ENCODE peak calls at places on chromosomes 1 and 21, in six cellular contexts. B, F, X, W, K and A are unnamed samples.

GRCh38 chr1:92356956-92357355 is 58.1 kb downstream of the RPAP2 start:
- DNase-seq in B (no peak), F (no peak), X (no peak), W (no peak), K (no peak), A (no peak)

GRCh38 chr1:200027264-200027823 is at the start of gene NR5A2:
- DNase-seq in B (no peak), F (peak; percentile 39), X (no peak), W (no peak), K (no peak), A (no peak)

GRCh38 chr1:11176081-11176706 is 13.0 kb upstream of the ANGPTL7 start:
- DNase-seq in B (no peak), F (no peak), X (no peak), W (no peak), K (no peak), A (no peak)

GRCh38 chr1:155859881-155860841 is 794 bp downstream of the SYT11 start:
- DNase-seq in B (no peak), F (peak; percentile 18), X (peak; percentile 87), W (peak; percentile 71), K (peak; percentile 81), A (no peak)

GRCh38 chr1:203084588-203085527 is 954 bp downstream of the MYOG start:
- DNase-seq in B (no peak), F (peak; percentile 6), X (no peak), W (peak; percentile 92), K (peak; percentile 81), A (no peak)

GRCh38 chr1:41641941-41642527 is 157.6 kb upstream of the EDN2 start:
- DNase-seq in B (no peak), F (no peak), X (no peak), W (no peak), K (no peak), A (no peak)

GRCh38 chr1:177983824-177984528 is 14.1 kb upstream of the SEC16B start:
- DNase-seq in B (no peak), F (peak; percentile 7), X (peak; percentile 29), W (peak; percentile 56), K (no peak), A (peak; percentile 18)

GRCh38 chr1:240385985-240386978 is 225.7 kb downstream of the GREM2 start:
- DNase-seq in B (no peak), F (no peak), X (no peak), W (no peak), K (no peak), A (peak; percentile 15)

GRCh38 chr21:18832950-18833349 is 429.4 kb upstream of the TMPRSS15 start:
- DNase-seq in B (no peak), F (no peak), X (no peak), W (no peak), K (no peak), A (no peak)

GRCh38 chr1:11787251-11787803 is 18.4 kb downstream of the MTHFR start:
- DNase-seq in B (no peak), F (no peak), X (no peak), W (peak; percentile 73), K (no peak), A (peak; percentile 47)

GRCh38 chr1:61083799-61084385 is 1.5 kb downstream of the NFIA start:
- DNase-seq in B (no peak), F (no peak), X (no peak), W (no peak), K (no peak), A (no peak)

GRCh38 chr1:115191691-115192090 is 102.4 kb upstream of the TSPAN2 start:
- DNase-seq in B (no peak), F (no peak), X (no peak), W (no peak), K (no peak), A (no peak)

GRCh38 chr1:30879940-30880339 is 28.6 kb downstream of the SDC3 start:
- DNase-seq in B (no peak), F (no peak), X (peak; percentile 69), W (no peak), K (no peak), A (no peak)

GRCh38 chr1:239711768-239712167 is 325.4 kb downstream of the CHRM3 start:
- DNase-seq in B (no peak), F (no peak), X (no peak), W (no peak), K (no peak), A (no peak)

GRCh38 chr21:26686705-26687104 is 113.6 kb upstream of the CYYR1 start:
- DNase-seq in B (no peak), F (no peak), X (no peak), W (no peak), K (no peak), A (no peak)

GRCh38 chr1:43688594-43689000 is 18.7 kb upstream of the ST3GAL3 start:
- DNase-seq in B (no peak), F (no peak), X (no peak), W (no peak), K (no peak), A (no peak)

GRCh38 chr1:116359060-116359830 is 13.8 kb upstream of the ATP1A1 start:
- DNase-seq in B (no peak), F (no peak), X (no peak), W (no peak), K (no peak), A (no peak)

GRCh38 chr1:168498159-168498609 is 45.6 kb downstream of the XCL2 start:
- DNase-seq in B (no peak), F (no peak), X (no peak), W (no peak), K (no peak), A (no peak)

GRCh38 chr1:178871551-178872320 is 859 bp upstream of the ANGPTL1 start:
- DNase-seq in B (no peak), F (peak; percentile 73), X (no peak), W (no peak), K (no peak), A (no peak)

GRCh38 chr1:83511327-83511726 is 487.6 kb downstream of the TTLL7 start:
- DNase-seq in B (no peak), F (no peak), X (no peak), W (no peak), K (no peak), A (no peak)

GRCh38 chr1:172851077-172851476 is 192.2 kb downstream of the FASLG start:
- DNase-seq in B (no peak), F (no peak), X (peak; percentile 7), W (no peak), K (no peak), A (no peak)

GRCh38 chr1:96715482-96715881 is 6.1 kb upstream of the PTBP2 start:
- DNase-seq in B (no peak), F (no peak), X (no peak), W (no peak), K (no peak), A (no peak)

GRCh38 chr1:10217748-10218441 is 7.5 kb downstream of the KIF1B start:
- DNase-seq in B (no peak), F (no peak), X (no peak), W (no peak), K (no peak), A (no peak)

GRCh38 chr1:6302568-6302967 is 41.7 kb upstream of the GPR153 start:
- DNase-seq in B (no peak), F (no peak), X (no peak), W (no peak), K (no peak), A (no peak)

GRCh38 chr1:10939654-10940450 is 72.6 kb upstream of the TARDBP start:
- DNase-seq in B (no peak), F (peak; percentile 62), X (peak; percentile 49), W (no peak), K (no peak), A (no peak)

GRCh38 chr1:206909167-206909882 is 12.1 kb downstream of the IL24 start:
- DNase-seq in B (no peak), F (no peak), X (peak; percentile 82), W (peak; percentile 84), K (peak; percentile 77), A (peak; percentile 90)

GRCh38 chr1:32754282-32755097 is 51.9 kb upstream of the SYNC start:
- DNase-seq in B (no peak), F (no peak), X (peak; percentile 71), W (no peak), K (peak; percentile 78), A (no peak)

GRCh38 chr1:169779150-169779549 is 15.6 kb downstream of the METTL18 start:
- DNase-seq in B (no peak), F (no peak), X (no peak), W (no peak), K (no peak), A (peak; percentile 72)

GRCh38 chr1:43563779-43564616 is 33.3 kb downstream of the PTPRF start:
- DNase-seq in B (no peak), F (no peak), X (peak; percentile 74), W (no peak), K (no peak), A (no peak)

GRCh38 chr1:82329226-82329625 is 528.5 kb downstream of the ADGRL2 start:
- DNase-seq in B (no peak), F (no peak), X (no peak), W (no peak), K (no peak), A (no peak)

GRCh38 chr21:45366476-45366875 is 38.5 kb upstream of the COL18A1 start:
- DNase-seq in B (no peak), F (no peak), X (no peak), W (no peak), K (no peak), A (no peak)

GRCh38 chr1:198620951-198621824 is 17.7 kb upstream of the PTPRC start:
- DNase-seq in B (no peak), F (no peak), X (no peak), W (no peak), K (no peak), A (no peak)

GRCh38 chr1:75855010-75855409 is 58.3 kb downstream of the MSH4 start:
- DNase-seq in B (peak; percentile 8), F (peak; percentile 75), X (no peak), W (no peak), K (no peak), A (no peak)
- TF ChIP-seq JUND in B (no peak), F (no peak), X (no peak), W (no peak), K (no peak), A (no peak)

GRCh38 chr1:3880429-3881190 is 19.5 kb downstream of the C1orf174 start:
- DNase-seq in B (no peak), F (no peak), X (no peak), W (no peak), K (no peak), A (no peak)
- TF ChIP-seq JUND in B (no peak), F (no peak), X (no peak), W (no peak), K (no peak), A (no peak)

GRCh38 chr1:1627261-1627841 is 4.6 kb upstream of the MMP23B start:
- DNase-seq in B (peak; percentile 43), F (no peak), X (no peak), W (peak; percentile 49), K (no peak), A (no peak)
- TF ChIP-seq JUND in B (no peak), F (no peak), X (no peak), W (no peak), K (no peak), A (no peak)

DNA sequence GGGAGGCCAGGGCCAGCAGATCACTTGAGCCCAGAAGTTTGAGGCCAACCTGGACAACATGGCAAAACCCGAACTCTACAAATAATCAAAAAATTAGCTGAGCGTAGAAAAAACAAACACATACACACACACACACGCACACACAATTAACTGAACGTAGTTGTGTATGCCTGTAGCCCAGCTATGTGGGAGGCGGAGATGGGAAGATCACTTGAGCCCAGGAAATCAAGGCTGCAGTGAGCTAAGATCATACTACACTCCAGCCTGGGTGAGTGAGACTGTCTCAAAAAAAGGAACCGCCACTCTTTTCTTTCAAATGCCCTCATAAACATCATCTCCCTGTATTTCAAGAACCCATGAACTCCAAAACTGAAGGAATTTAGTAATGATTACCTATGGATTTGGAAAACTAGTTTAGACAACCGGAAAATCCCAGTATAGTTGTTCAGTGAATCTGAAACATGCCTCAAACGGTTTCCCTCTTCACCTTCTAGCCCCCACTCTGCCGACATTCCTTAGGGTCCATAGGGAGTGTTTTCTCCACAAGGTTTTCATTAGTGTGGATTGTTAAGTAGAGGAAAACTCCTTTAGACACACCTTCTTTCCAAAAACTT is 4.5 kb downstream of the TXNIP start:
- DNase-seq in B (no peak), F (no peak), X (no peak), W (no peak), K (no peak), A (no peak)
- TF ChIP-seq JUND in B (no peak), F (no peak), X (no peak), W (no peak), K (no peak), A (no peak)